ENCODE peak calls at places on chromosome 7, in six cellular contexts. Z is A549, X is K562, S is ovary, G is HepG2, H is stomach. Q is an unnamed sample.

GRCh38 chr7:23011222-23011924 is 2.6 kb downstream of the HYCC1 start:
- DNase-seq in Z (no peak), X (no peak), S (no peak), G (no peak), H (no peak), Q (no peak)

GRCh38 chr7:74599251-74599650 is 58.3 kb upstream of the GTF2I start:
- DNase-seq in Z (no peak), X (no peak), S (no peak), G (no peak), H (no peak), Q (no peak)

GRCh38 chr7:85376589-85376988 is 189.7 kb upstream of the SEMA3D start:
- DNase-seq in Z (no peak), X (no peak), S (no peak), G (no peak), H (no peak), Q (no peak)

GRCh38 chr7:3117488-3118228 is 74.0 kb upstream of the CARD11 start:
- DNase-seq in Z (no peak), X (no peak), S (no peak), G (no peak), H (no peak), Q (no peak)

GRCh38 chr7:151379534-151380198 is 30.2 kb downstream of the WDR86 start:
- DNase-seq in Z (no peak), X (no peak), S (no peak), G (no peak), H (no peak), Q (no peak)

GRCh38 chr7:27184342-27185012 is 555 bp downstream of the HOXA11 start:
- DNase-seq in Z (peak; percentile 51), X (no peak), S (no peak), G (no peak), H (peak; percentile 34), Q (peak; percentile 67)

GRCh38 chr7:27151945-27152815 is at the start of gene HOXA3:
- DNase-seq in Z (no peak), X (no peak), S (peak; percentile 24), G (no peak), H (peak; percentile 26), Q (peak; percentile 84)

GRCh38 chr7:42597296-42597695 is 314.6 kb downstream of the C7orf25 start:
- DNase-seq in Z (no peak), X (no peak), S (no peak), G (no peak), H (no peak), Q (no peak)

GRCh38 chr7:36598056-36598675 is 126.1 kb downstream of the AOAH start:
- DNase-seq in Z (no peak), X (no peak), S (no peak), G (no peak), H (no peak), Q (no peak)

GRCh38 chr7:88184848-88185304 is 35.0 kb downstream of the SRI start:
- DNase-seq in Z (no peak), X (no peak), S (no peak), G (no peak), H (no peak), Q (no peak)

GRCh38 chr7:84204655-84205054 is 10.1 kb upstream of the SEMA3A start:
- DNase-seq in Z (no peak), X (no peak), S (no peak), G (no peak), H (no peak), Q (no peak)

GRCh38 chr7:66224171-66224773 is 19.1 kb downstream of the TPST1 start:
- DNase-seq in Z (no peak), X (no peak), S (no peak), G (no peak), H (no peak), Q (no peak)

GRCh38 chr7:143416565-143417149 is 8.0 kb upstream of the EPHA1 start:
- DNase-seq in Z (peak; percentile 44), X (peak; percentile 81), S (no peak), G (peak; percentile 48), H (no peak), Q (no peak)
- H3K27ac ChIP-seq in Z (no peak overlapping the region), X (no peak overlapping the region), S (no peak overlapping the region), G (no peak overlapping the region), H (no peak overlapping the region), Q (no peak overlapping the region)

DNA sequence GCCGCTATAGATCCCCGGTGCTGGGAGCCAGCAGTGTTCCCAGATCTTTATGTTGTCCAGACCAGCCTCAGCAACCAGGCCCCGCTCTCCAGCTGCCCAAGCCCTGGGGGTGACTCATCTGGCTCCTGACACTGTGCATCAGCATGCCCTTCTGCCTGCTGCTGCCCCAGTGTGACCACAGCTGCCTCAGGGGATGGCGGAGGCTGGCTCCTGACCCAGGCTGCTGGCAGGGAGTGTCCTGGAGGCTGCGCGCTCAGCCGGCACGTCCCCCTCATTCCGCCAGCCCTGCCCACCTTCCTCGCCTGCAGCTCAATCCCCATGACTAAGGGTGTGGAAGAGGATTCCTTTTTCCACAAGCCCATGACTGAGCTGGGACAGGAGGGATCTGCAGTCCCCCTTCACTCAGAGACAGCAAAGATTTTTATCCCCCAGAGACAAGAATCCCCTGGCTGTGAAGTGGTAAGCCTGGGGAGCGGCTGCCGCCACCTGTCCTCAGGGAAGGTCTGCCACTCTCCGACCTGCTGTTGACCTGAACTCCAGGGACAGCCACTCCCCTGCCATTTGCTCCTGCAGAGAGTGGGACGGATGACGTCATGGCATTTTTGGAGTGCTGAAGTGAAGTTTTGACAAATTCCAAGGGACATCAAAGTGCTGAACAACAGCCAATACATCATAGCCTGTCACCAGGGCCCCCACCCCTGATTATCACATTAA is 182.8 kb upstream of the BMPER start:
- DNase-seq in Z (peak; percentile 70), X (no peak), S (no peak), G (peak; percentile 27), H (no peak), Q (no peak)
- TF ChIP-seq EP300 in Z (no peak), X (no peak), S (no peak), G (no peak), H (no peak), Q (no peak)

GRCh38 chr7:140722254-140722653 is 25.7 kb downstream of the NDUFB2 start:
- DNase-seq in Z (no peak), X (no peak), S (no peak), G (no peak), H (no peak), Q (no peak)

GRCh38 chr7:140723002-140723401 is 26.5 kb downstream of the NDUFB2 start:
- DNase-seq in Z (no peak), X (no peak), S (no peak), G (no peak), H (no peak), Q (no peak)

GRCh38 chr7:140724706-140725105 is 28.2 kb downstream of the NDUFB2 start:
- DNase-seq in Z (no peak), X (no peak), S (no peak), G (no peak), H (no peak), Q (no peak)

GRCh38 chr7:140723574-140723973 is 27.1 kb downstream of the NDUFB2 start:
- DNase-seq in Z (no peak), X (no peak), S (no peak), G (no peak), H (no peak), Q (no peak)

DNA sequence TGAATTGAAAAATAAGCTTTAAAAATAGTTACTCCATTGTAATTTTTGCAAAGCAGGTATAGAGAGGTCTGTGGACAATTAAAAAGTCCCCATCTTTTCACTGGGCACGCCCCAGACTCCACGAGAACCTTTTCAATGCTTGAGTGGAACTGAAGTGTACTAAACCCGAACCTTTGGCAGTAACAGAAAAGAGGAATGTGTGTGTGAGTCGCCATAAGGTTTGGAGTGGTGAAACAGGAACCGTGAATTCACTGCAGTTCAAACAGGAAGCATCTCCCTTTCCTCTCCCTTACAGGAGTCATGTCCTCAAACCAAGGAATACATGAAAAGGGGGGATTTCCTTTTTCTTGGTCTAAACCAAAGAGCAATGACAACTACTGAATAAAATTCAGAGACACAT is 23.2 kb downstream of the NDUFB2 start:
- DNase-seq in Z (no peak), X (no peak), S (no peak), G (no peak), H (no peak), Q (no peak)
- H3K9me3 ChIP-seq in Z (no peaks in the 10 kb centered on the region), X (no peaks in the 10 kb centered on the region), S (no peaks in the 10 kb centered on the region), G (no peaks in the 10 kb centered on the region), H (no peaks in the 10 kb centered on the region), Q (no peaks in the 10 kb centered on the region)

GRCh38 chr7:101860316-101861222 is 43.1 kb downstream of the CUX1 start:
- DNase-seq in Z (no peak), X (no peak), S (no peak), G (no peak), H (no peak), Q (no peak)
- H3K27ac ChIP-seq in Z (peak overlapping the region; percentile 94), X (no peak overlapping the region), S (no peak overlapping the region), G (no peak overlapping the region), H (peak overlapping the region; percentile 69), Q (no peak overlapping the region)

GRCh38 chr7:34748244-34749039 is 90.4 kb downstream of the NPSR1 start:
- DNase-seq in Z (peak; percentile 89), X (no peak), S (peak; percentile 31), G (peak; percentile 99), H (peak; percentile 88), Q (peak; percentile 80)
- TF ChIP-seq EP300 in Z (peak; percentile 73), X (no peak), S (no peak), G (peak; percentile 66), H (no peak), Q (no peak)

DNA sequence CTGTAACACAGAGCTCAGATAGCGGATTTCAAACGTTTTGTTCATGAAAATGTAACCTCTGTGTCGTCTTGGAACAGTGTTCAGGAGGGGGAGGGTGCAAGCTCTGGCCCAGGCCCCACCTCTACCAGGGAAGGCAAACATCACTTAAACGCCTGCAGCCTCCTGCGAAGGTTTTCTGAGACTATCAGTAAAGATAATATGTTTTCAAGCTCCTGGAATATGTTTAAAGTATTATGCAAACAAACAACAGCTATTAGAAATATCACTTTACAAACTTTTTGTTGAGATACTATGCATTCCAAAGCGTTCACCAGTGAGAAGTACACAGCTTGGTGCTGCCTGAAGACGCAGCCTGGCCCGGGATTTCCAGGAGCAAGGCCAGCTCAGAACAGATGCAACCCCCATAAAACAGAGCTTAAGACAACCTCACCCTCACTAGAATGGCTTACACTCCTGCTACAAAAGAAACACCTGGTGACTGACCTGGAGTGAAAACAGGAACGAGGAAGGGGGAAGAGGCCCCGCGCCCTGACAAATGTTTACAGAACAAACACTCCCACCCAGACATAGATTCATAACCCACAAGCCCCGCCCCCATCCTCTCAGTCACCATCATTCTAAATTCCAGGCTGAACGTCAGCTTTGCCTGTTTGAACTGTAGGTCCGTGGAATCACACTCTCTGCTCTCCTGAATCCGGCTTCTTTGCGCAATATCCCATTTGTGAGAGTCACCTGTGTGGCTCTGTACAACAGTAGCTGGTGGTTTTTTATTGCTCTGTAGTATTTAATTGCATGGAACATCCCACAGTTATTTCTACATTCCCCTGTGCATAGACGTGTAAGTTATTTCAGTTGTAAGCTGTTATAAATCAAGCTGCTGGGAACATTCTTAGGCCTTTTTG is 155.0 kb downstream of the PTPRN2 start:
- DNase-seq in Z (peak; percentile 96), X (no peak), S (no peak), G (peak; percentile 95), H (peak; percentile 86), Q (peak; percentile 82)
- H3K9me3 ChIP-seq in Z (peaks cover 7% of the 10 kb centered on the region), X (no peaks in the 10 kb centered on the region), S (no peaks in the 10 kb centered on the region), G (no peaks in the 10 kb centered on the region), H (no peaks in the 10 kb centered on the region), Q (no peaks in the 10 kb centered on the region)